ENCODE peak calls at places on chromosome 17, in six cellular contexts. X, N, L, E, C and R are unnamed samples. For H3K4me1 and H3K9me3, the result is how much of the 10 kb centered on the place peaks cover.

GRCh38 chr17:16512011-16512410 is 20.0 kb upstream of the LRRC75A start:
- DNase-seq in X (no peak), C (no peak), N (no peak), L (no peak), E (no peak), R (no peak)

GRCh38 chr17:52823155-52823554 is 664.6 kb upstream of the CA10 start:
- DNase-seq in N (no peak), L (no peak), C (no peak), E (no peak), X (no peak), R (no peak)

GRCh38 chr17:2040942-2041560 is 771 bp upstream of the OVCA2 start:
- DNase-seq in C (no peak), L (no peak), N (no peak), E (no peak), X (no peak), R (peak)

GRCh38 chr17:77388384-77389306 is 247.9 kb downstream of the SEC14L1 start:
- DNase-seq in E (peak), C (no peak), N (peak), L (peak), X (no peak), R (peak)

GRCh38 chr17:7132511-7133094 is 18.0 kb upstream of the ASGR2 start:
- DNase-seq in N (no peak), X (no peak), C (peak), E (no peak), L (peak), R (peak)

GRCh38 chr17:79064026-79064425 is 10.6 kb upstream of the ENGASE start:
- DNase-seq in L (no peak), E (no peak), X (no peak), C (no peak), N (no peak), R (no peak)

GRCh38 chr17:39739885-39740356 is 2.2 kb downstream of the GRB7 start:
- DNase-seq in N (no peak), E (no peak), L (no peak), C (no peak), X (no peak), R (peak)

GRCh38 chr17:45052052-45052772 is 780 bp upstream of the DCAKD start:
- DNase-seq in N (peak), E (peak), L (peak), C (peak), X (peak), R (no peak)

GRCh38 chr17:6698004-6698403 is 15.2 kb downstream of the SLC13A5 start:
- DNase-seq in C (no peak), L (no peak), N (no peak), E (no peak), X (no peak), R (no peak)

GRCh38 chr17:36583787-36584186 is 7.9 kb upstream of the DHRS11 start:
- DNase-seq in X (no peak), L (no peak), C (no peak), N (no peak), E (no peak), R (no peak)

DNA sequence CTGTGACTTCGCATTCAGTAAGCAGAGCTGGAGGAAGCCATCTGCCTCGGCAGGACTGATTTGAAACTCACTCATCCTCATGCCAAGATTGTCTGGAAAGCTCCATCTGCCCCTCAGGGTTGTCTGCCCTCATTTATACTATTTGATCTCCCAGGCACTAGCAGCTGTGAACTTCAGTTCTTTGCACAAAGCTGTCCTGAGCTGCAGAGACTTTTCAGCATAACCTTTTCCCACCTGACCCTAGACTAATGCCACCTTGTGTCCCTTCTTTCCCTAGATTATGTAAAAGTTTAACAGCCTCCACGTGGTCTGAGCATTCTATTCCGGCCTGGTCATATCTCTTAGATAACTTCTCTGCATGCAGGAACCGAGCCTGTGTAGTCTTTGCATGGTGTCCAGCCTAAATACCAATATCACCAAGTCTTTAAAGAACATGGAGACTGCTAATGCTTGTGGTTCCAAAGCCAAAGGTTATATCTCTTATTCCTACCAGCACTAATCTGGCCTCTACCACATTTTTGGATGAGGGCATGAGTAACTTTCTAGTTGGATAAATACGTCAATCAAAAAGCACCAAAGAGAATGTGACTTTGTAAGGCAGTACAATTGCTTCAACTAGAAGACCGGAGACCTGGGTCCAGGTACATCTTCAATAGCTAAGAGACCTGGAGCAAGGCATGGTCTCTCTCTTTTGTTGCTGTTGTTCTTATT is 29.1 kb downstream of the STAT5A start:
- DNase-seq in L (no peak), C (no peak), X (no peak), N (no peak), E (no peak), R (no peak)
- H3K4me1 ChIP-seq in L (under half), C (half or more), X (under half), N (under half), E (under half), R (under half)

DNA sequence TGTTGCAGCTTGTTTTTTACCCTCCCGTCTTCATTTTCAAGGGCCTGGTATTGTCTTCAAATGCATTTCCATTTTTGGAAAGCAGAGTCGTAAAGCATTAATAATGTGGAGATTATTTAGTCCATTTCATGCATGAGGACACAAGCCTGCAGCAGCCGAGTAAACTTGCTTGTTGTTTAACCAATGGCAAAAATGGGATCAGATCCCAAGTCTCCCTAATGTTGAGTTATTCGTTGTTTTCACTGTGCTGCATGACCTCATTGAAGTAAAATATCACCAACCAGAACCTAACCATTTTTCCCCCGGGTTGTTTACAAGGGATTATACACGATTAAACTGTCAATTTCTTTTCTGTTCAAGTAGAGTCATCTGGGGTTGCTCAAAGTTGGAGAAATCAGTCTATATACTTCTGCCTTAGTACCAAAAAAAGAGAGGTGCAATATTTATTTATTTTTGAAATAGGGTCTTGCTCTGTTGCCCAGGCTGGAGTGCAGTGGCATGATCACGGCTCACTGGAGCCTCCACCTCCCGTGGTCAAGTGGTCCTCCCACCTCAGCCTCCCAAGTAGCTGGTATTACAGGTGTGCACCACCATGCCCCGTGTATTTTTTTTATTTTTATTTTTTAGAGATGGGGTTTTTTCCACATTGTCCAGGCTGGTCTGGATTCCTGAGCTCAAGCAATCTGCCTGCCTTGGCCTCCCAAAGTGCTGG is 12.4 kb downstream of the AMZ2 start:
- DNase-seq in E (no peak), C (no peak), X (no peak), L (peak), N (peak), R (no peak)
- H3K4me3 ChIP-seq in E (no peak), C (no peak), X (no peak), L (no peak), N (no peak), R (no peak)

DNA sequence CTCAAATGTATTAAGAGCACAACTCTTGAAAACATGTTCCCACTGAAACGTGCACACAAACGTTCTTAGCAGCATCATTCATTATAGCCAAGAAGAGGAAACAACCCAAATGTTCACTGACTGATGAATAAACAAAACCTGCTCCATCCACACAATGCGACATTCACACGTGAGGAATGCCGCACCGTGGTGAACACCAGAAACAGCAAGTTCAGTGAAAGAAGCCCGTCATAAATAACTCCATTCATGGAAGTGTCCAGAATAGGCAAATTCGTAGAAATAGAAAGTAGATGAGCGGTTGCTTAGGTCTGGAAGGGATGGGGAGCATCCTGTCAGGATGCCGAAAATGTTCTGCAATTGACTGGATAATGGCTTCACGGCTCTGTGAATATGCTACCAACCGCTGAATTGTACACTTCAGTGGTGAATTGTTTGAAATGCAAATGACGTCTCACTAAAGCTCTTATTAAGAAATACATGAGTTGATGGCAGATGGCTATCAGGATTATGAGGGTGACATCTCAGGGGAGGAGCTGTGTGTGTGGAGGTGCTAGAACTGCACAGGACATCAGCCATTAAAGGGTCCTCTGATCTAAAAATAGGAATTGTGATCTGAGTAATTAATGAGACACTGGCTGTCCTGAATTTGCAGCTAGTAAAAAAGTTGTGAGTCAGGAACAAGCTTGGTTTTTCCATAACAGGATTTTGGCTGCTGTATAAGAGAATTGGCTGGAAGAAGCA is 771.0 kb downstream of the KCNJ18 start:
- DNase-seq in C (no peak), E (no peak), X (no peak), L (no peak), N (no peak), R (no peak)
- H3K9me3 ChIP-seq in C (under half), E (under half), X (under half), L (under half), N (under half), R (under half)

DNA sequence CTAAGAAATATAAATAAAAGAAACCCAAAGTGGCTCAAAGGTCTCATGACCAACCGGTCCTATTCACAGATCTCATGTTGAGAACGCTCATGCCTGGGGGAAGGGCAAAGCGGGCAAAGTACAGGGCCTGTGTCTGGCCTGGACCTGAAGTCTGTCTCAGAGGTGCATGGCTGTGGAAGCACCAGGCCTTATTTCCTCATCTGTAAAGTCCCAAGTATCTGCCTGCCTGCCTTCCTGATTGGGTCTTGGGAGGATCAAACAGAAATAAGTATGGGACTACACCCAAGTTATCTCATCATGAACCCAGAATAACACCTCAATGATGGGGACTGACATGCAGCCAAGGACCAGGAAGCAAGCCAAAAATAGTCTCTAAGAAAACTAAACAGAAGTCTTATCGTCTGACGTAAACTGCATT is 14.2 kb downstream of the AXIN2 start:
- DNase-seq in X (no peak), C (no peak), N (peak), L (no peak), E (no peak), R (peak)
- H3K4me1 ChIP-seq in X (under half), C (half or more), N (under half), L (under half), E (under half), R (under half)

DNA sequence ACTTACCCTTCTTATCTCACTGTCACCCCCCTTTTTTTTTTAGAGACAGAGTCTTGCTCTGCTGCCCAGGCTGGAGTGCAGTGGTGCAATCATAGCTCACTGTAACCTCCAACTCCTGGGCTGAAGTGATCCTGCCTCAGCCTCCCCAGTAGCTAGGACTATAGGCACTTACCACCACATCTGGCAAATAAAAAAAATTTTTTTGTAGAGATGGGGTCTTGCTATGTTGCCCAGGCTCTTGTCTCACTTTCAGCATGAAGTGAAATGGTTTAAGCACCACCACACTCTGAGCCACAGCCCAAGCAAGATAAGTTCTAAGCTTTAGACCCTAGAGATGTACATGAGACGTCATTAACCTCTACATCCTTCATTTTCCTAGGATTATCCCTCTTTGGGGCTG is 34.5 kb upstream of the EFCAB13 start:
- DNase-seq in L (no peak), E (no peak), X (no peak), C (no peak), N (no peak), R (no peak)
- H3K4me3 ChIP-seq in L (no peak), E (no peak), X (no peak), C (no peak), N (no peak), R (no peak)

GRCh38 chr17:82006468-82007227 is 16.0 kb downstream of the CENPX start:
- DNase-seq in X (no peak), L (peak), E (no peak), C (no peak), N (peak), R (no peak)
- H3K9me3 ChIP-seq in X (under half), L (under half), E (under half), C (under half), N (under half), R (under half)

DNA sequence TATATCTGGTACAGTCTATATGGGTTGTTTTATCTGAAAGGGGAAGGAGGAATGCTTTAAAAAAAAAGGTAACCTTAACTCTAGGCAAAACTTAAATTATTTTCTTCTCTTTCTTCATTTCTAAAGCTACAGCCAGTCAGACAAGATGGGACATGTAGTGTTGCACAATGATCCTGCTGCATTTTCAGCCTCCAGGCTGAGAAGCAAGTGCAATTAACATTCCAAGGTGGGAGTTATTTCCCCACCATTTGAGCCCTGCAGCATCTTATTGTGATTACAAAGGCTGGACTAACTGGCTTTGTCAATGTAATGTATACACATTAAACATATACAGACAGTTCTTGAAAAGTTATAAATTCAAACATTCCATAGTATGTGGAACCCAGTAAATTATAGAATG is 22.6 kb upstream of the NF1 start:
- DNase-seq in C (no peak), E (no peak), L (peak), N (peak), X (peak), R (no peak)
- H3K4me1 ChIP-seq in C (under half), E (under half), L (under half), N (under half), X (under half), R (under half)

GRCh38 chr17:66569572-66569971 is 265.3 kb upstream of the CACNG5 start:
- DNase-seq in L (no peak), E (no peak), N (no peak), X (no peak), C (no peak), R (no peak)

GRCh38 chr17:66570353-66571195 is 264.3 kb upstream of the CACNG5 start:
- DNase-seq in L (peak), C (no peak), X (no peak), N (no peak), E (no peak), R (no peak)

GRCh38 chr17:66574123-66574522 is 260.8 kb upstream of the CACNG5 start:
- DNase-seq in E (no peak), C (no peak), L (no peak), N (no peak), X (no peak), R (no peak)

GRCh38 chr17:66573078-66573477 is 261.8 kb upstream of the CACNG5 start:
- DNase-seq in L (no peak), C (no peak), N (no peak), E (no peak), X (no peak), R (no peak)

DNA sequence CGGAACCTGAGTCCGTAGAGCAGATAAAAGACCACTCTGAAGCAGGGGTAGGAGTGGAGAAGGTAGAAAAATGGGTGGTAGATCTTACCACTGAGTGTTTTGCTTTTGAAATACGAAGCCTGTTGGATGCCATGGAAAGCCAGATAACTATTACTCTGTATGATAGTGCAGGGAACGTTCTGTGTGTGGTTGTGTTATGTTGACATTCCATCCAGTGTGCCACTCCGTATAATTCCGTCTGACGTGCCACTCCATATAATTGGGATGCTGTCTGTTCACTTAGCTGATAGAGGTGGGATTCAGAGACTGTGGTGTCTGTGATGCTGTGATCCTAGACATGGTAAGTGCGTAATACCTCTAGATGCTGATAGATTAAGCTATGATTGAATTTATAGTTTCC is 263.2 kb upstream of the CACNG5 start:
- DNase-seq in N (no peak), C (no peak), X (no peak), L (no peak), E (no peak), R (no peak)
- H3K4me3 ChIP-seq in N (no peak), C (no peak), X (no peak), L (no peak), E (no peak), R (no peak)